ENCODE peak calls at places on chromosome 19, in nine cellular contexts. K is IMR-90, F is foreskin fibroblast, L is glutamatergic neuron, V is brain microvascular endothelial cell, J is mesothelial cell of epicardium, S is fibroblast of villous mesenchyme, M is hepatocyte, G is fibroblast of pulmonary artery. Y is an unnamed sample.

GRCh38 chr19:38669532-38669931 is 22.1 kb downstream of the ACTN4 start:
- DNase-seq in K (no peak), F (no peak), L (no peak), V (no peak), J (no peak), S (no peak), M (no peak), G (no peak), Y (no peak)

GRCh38 chr19:782195-783043 is 14.8 kb upstream of the PTBP1 start:
- DNase-seq in K (peak), F (peak), L (no peak), V (no peak), J (no peak), S (no peak), M (peak), G (peak), Y (peak)

GRCh38 chr19:18769989-18770528 is 21.0 kb downstream of the COMP start:
- DNase-seq in K (no peak), F (no peak), L (peak), V (no peak), J (no peak), S (no peak), M (no peak), G (no peak), Y (no peak)

GRCh38 chr19:21410166-21410565 is 13.2 kb downstream of the ZNF493 start:
- DNase-seq in K (no peak), F (no peak), L (no peak), V (no peak), J (no peak), S (no peak), M (no peak), G (no peak), Y (no peak)

GRCh38 chr19:54462072-54462712 is 1.4 kb downstream of the LENG9 start:
- DNase-seq in K (no peak), F (peak), L (no peak), V (no peak), J (no peak), S (no peak), M (no peak), G (no peak), Y (no peak)

GRCh38 chr19:38831142-38831605 is 420 bp downstream of the ECH1 start:
- DNase-seq in K (peak), F (peak), L (peak), V (peak), J (no peak), S (peak), M (peak), G (peak), Y (peak)

GRCh38 chr19:45200614-45201013 is 22.0 kb downstream of the BLOC1S3 start:
- DNase-seq in K (peak), F (peak), L (no peak), V (peak), J (no peak), S (peak), M (no peak), G (peak), Y (no peak)

GRCh38 chr19:1780272-1780957 is 27.1 kb downstream of the ONECUT3 start:
- DNase-seq in K (peak), F (peak), L (no peak), V (no peak), J (no peak), S (peak), M (no peak), G (no peak), Y (no peak)

GRCh38 chr19:53881482-53882390 is at the start of gene PRKCG:
- DNase-seq in K (no peak), F (peak), L (peak), V (no peak), J (peak), S (no peak), M (peak), G (no peak), Y (no peak)

GRCh38 chr19:45368737-45369340 is 1.5 kb downstream of the ERCC2 start:
- DNase-seq in K (no peak), F (no peak), L (no peak), V (no peak), J (no peak), S (no peak), M (no peak), G (no peak), Y (no peak)

DNA sequence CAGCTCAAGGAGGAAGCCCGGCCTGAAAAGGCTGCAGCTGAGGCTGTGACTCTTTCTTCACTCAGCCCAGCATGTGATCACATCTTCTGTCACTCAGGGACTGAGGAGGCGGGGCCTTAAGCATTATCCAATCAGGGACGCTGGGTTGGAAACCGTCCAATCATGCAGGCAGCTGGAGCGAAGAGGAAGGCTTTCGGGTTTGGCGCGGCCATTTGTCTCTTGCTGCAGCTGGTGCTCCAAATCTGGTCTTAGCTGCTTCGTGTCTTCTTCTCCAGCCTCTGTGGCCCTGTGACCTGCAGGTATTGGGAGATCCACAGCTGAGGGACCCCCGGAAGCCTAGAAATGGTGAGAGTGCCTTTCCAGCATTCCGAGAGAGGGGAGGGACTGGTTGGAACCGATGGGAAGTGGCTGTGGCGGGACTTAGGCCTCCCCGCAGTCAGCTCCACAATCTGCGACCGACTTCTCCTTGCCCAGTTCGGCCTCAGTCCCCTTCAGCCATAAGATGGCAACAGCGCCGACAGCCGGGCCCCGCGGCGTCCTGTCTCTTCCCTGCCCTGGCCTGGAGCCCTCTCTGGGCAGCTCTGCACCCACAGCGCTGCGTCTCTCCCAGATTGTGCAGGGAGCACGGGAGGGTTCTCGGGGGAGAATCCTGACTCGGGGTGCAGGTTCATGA is at the start of gene ZNF90:
- DNase-seq in K (peak), F (peak), L (peak), V (peak), J (peak), S (peak), M (peak), G (peak), Y (peak)
- TF ChIP-seq CTCF in K (peak), F (no peak), L (no peak), V (peak), J (no peak), S (no peak), M (no peak), G (peak), Y (no peak)

GRCh38 chr19:47280183-47280797 is 5.6 kb downstream of the INAFM1 start:
- DNase-seq in K (no peak), F (peak), L (peak), V (no peak), J (no peak), S (no peak), M (peak), G (peak), Y (no peak)
- TF ChIP-seq CTCF in K (peak), F (peak), L (no peak), V (peak), J (peak), S (peak), M (peak), G (peak), Y (peak)

GRCh38 chr19:41321204-41321599 is 11.2 kb downstream of the CCDC97 start:
- DNase-seq in K (no peak), F (no peak), L (no peak), V (no peak), J (no peak), S (no peak), M (no peak), G (no peak), Y (no peak)

GRCh38 chr19:41320568-41320967 is 10.6 kb downstream of the CCDC97 start:
- DNase-seq in K (no peak), F (no peak), L (no peak), V (no peak), J (no peak), S (no peak), M (no peak), G (no peak), Y (no peak)

GRCh38 chr19:41322451-41322850 is 12.5 kb downstream of the CCDC97 start:
- DNase-seq in K (no peak), F (no peak), L (no peak), V (no peak), J (no peak), S (no peak), M (no peak), G (no peak), Y (no peak)

GRCh38 chr19:41323023-41323422 is 13.1 kb downstream of the CCDC97 start:
- DNase-seq in K (peak), F (peak), L (no peak), V (peak), J (no peak), S (peak), M (peak), G (peak), Y (no peak)

GRCh38 chr19:41321600-41322270 is 11.8 kb downstream of the CCDC97 start:
- DNase-seq in K (peak), F (peak), L (peak), V (peak), J (no peak), S (peak), M (peak), G (peak), Y (no peak)
- TF ChIP-seq CTCF in K (peak), F (peak), L (peak), V (peak), J (no peak), S (peak), M (peak), G (peak), Y (peak)

DNA sequence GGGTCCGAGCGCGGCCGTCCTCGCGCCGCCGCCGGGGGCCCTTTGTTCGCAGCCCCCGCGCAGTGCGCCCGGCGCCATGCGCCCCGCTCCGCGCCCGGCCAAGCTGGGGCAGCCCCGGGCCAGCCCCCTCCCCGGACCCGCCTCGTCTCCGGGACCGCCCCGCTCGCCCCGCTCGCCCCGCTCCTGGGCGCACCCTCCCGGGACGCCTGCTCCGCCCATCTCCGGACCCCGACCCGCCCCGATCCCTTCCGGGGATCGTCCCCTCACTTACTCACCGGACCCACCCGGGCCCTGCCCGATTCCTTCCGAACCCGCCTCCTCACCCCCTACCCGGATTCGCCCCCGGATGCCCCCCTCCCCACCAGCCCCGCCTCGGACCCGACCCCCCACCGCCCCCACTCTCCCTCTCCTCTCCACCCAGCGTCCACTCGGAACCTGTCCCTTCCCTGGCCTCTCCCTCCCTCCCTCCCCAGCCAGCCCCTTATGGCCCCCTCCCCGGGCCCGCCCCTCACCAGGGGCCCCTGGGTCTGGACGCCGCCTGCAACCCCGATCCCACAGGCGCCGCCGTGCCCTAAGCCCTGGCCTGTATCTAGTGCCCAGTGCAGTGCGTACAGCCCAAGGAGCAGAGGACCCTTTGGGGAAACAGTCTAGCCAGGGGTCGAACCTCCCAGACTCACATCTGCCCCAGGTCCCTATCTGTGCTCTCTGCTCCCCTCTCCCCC is at the start of gene CPAMD8:
- DNase-seq in K (no peak), F (no peak), L (no peak), V (no peak), J (no peak), S (no peak), M (peak), G (no peak), Y (no peak)
- TF ChIP-seq CTCF in K (no peak), F (no peak), L (no peak), V (no peak), J (no peak), S (no peak), M (no peak), G (no peak), Y (no peak)

GRCh38 chr19:16226878-16227836 is 29.4 kb downstream of the AP1M1 start:
- DNase-seq in K (no peak), F (no peak), L (no peak), V (no peak), J (peak), S (no peak), M (no peak), G (no peak), Y (no peak)

GRCh38 chr19:16224266-16225045 is 26.7 kb downstream of the AP1M1 start:
- DNase-seq in K (no peak), F (no peak), L (no peak), V (no peak), J (no peak), S (no peak), M (no peak), G (no peak), Y (no peak)

GRCh38 chr19:16226184-16226591 is 28.5 kb downstream of the AP1M1 start:
- DNase-seq in K (no peak), F (no peak), L (no peak), V (no peak), J (no peak), S (no peak), M (no peak), G (no peak), Y (no peak)

GRCh38 chr19:16223746-16224145 is 26.0 kb downstream of the AP1M1 start:
- DNase-seq in K (no peak), F (no peak), L (no peak), V (no peak), J (no peak), S (no peak), M (no peak), G (no peak), Y (no peak)

GRCh38 chr19:16225279-16226183 is 27.8 kb downstream of the AP1M1 start:
- DNase-seq in K (no peak), F (no peak), L (no peak), V (no peak), J (no peak), S (no peak), M (no peak), G (no peak), Y (no peak)
- TF ChIP-seq CTCF in K (no peak), F (no peak), L (no peak), V (no peak), J (no peak), S (no peak), M (no peak), G (no peak), Y (no peak)

GRCh38 chr19:9847087-9847671 is 12.1 kb downstream of the PIN1 start:
- DNase-seq in K (peak), F (peak), L (peak), V (peak), J (no peak), S (peak), M (peak), G (peak), Y (no peak)

GRCh38 chr19:9849786-9850185 is 14.7 kb downstream of the PIN1 start:
- DNase-seq in K (no peak), F (no peak), L (no peak), V (no peak), J (no peak), S (no peak), M (no peak), G (no peak), Y (no peak)

GRCh38 chr19:9848761-9849160 is 13.6 kb downstream of the PIN1 start:
- DNase-seq in K (no peak), F (no peak), L (no peak), V (no peak), J (no peak), S (no peak), M (no peak), G (no peak), Y (no peak)

GRCh38 chr19:9850235-9850959 is 15.3 kb downstream of the PIN1 start:
- DNase-seq in K (no peak), F (no peak), L (peak), V (no peak), J (no peak), S (no peak), M (no peak), G (no peak), Y (no peak)

GRCh38 chr19:9848060-9848459 is 12.9 kb downstream of the PIN1 start:
- DNase-seq in K (no peak), F (no peak), L (peak), V (no peak), J (no peak), S (no peak), M (no peak), G (no peak), Y (no peak)
- TF ChIP-seq CTCF in K (peak), F (peak), L (peak), V (peak), J (no peak), S (peak), M (peak), G (peak), Y (peak)

GRCh38 chr19:20333508-20333907 is 166.5 kb downstream of the ZNF486 start:
- DNase-seq in K (no peak), F (no peak), L (no peak), V (no peak), J (no peak), S (no peak), M (no peak), G (no peak), Y (no peak)

GRCh38 chr19:20339444-20339843 is 172.4 kb downstream of the ZNF486 start:
- DNase-seq in K (no peak), F (no peak), L (no peak), V (no peak), J (no peak), S (no peak), M (no peak), G (no peak), Y (no peak)

DNA sequence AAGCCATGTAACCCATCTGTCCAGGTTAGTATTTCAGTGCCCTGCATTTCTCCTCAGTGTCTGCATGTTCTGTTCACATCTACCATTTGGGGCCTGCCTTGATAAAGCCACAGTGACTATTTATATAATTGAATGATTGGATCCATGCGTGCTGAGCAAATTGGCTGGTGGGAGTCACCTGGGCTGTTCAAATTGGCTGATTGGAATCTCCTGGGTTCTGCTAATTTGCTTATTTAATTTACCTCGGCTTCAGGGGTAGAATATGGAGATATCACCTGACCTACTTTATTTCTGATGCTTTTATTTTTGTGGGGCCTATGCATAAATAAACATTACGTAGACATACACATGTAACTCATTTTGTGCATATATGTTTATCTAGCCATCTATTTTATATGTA is 167.7 kb downstream of the ZNF486 start:
- DNase-seq in K (no peak), F (no peak), L (no peak), V (no peak), J (no peak), S (no peak), M (no peak), G (no peak), Y (no peak)
- TF ChIP-seq CTCF in K (no peak), F (no peak), L (no peak), V (no peak), J (no peak), S (no peak), M (no peak), G (no peak), Y (no peak)

DNA sequence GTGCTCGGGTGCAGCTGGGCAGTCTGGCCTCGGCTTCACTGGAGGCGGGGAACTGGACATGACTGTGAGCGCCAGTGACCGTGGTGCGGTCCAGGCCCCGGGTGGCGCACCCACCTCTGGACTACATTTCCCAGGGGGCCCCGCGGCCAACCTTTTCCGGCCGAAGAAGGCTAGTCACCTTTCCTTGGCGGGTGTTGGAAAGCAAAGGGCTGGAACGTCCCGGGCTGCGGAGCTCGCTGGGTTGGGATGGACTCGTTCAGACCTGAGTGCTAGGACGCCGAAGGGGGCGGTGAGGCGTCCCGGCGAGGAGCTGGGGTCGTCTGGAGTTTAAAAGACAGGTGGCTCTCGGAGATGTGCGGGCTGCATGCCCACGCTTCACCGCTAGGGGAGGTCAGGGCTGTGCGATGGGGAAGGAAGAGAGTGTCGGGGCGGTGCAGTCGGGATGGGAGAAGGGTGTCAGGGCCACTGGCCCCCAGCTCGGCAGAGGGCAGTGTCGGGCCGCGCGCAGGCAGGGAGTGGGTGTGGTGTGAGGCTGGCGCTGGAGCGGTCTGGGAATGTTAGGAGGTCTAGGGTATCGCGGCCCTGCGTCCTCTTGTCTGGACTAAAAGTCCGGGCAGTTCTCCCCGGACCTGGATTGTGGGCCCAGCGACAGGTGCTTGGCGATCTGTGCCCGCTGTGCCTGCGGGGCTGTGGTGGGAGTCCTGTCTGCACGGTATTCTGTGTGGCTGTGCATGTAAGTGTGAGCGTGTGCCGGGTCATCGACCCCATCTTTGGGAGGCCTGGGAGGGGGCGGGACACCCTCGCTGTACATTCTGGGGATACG is 57.1 kb downstream of the ZNF568 start:
- DNase-seq in K (peak), F (peak), L (peak), V (peak), J (no peak), S (peak), M (no peak), G (peak), Y (no peak)
- TF ChIP-seq CTCF in K (peak), F (peak), L (peak), V (peak), J (no peak), S (peak), M (no peak), G (peak), Y (no peak)

DNA sequence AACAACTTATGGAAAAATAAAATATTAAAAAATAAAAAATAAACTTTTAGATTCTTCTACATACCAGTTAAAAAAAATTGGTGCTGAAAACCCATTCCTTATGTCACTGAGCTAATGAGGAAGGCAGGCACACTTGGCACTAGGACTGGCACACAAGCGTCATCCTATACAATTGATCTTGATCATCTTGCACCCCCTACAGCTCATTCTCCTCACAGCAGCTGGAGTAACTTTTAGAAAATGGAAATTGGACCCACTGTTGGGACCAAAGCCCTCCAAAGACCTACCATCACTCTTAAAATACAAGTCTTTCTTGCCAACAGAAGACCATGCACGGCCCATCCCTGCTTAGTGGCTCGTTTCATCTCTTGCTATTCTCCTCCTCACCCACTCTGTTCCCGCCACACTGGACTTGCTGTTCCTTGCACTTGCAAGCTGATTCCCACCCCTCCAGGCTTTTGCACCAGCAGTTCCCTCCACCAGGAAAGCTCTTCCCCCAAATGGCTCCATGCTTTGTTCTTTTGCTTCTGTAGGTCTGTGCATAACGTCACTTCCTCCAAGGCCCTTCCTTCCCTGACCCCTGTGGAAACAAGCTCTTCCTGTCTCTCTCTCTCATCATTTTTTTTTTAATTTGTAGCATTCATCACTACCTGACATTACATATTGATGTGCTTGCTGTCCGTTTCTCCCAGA is 11.6 kb downstream of the CTU1 start:
- DNase-seq in K (no peak), F (no peak), L (no peak), V (no peak), J (no peak), S (no peak), M (no peak), G (peak), Y (no peak)
- TF ChIP-seq CTCF in K (peak), F (peak), L (no peak), V (peak), J (no peak), S (peak), M (no peak), G (peak), Y (peak)